ENCODE peak calls at places on chromosomes 2 and 18, in ten cellular contexts. W is body of pancreas, K is A549, X is stomach, M is breast epithelium, I is adrenal gland, U is thyroid gland, N is ovary, L is transverse colon, O is uterus. P is an unnamed sample.

GRCh38 chr2:79393806-79394484 is 118.9 kb upstream of the CTNNA2 start:
- DNase-seq in U (no peak), K (no peak), W (no peak), L (no peak), M (no peak), O (no peak), N (no peak), X (no peak), I (peak), P (no peak)

GRCh38 chr2:235390108-235390815 is 103.6 kb upstream of the AGAP1 start:
- DNase-seq in X (no peak), N (no peak), K (peak), U (peak), I (no peak), M (no peak), L (peak), O (no peak), W (no peak), P (no peak)

GRCh38 chr18:73913505-73913904 is 234.1 kb downstream of the FBXO15 start:
- DNase-seq in N (no peak), I (no peak), O (no peak), X (no peak), M (no peak), L (no peak), K (no peak), W (no peak), U (no peak), P (no peak)

GRCh38 chr2:175154670-175155082 is 13.3 kb downstream of the ATF2 start:
- DNase-seq in M (no peak), K (peak), U (no peak), N (no peak), O (no peak), X (no peak), W (no peak), I (no peak), L (no peak), P (peak)

GRCh38 chr18:37334494-37335125 is 231.0 kb downstream of the CELF4 start:
- DNase-seq in N (no peak), O (no peak), K (no peak), U (no peak), I (no peak), L (no peak), M (no peak), X (no peak), W (no peak), P (peak)

GRCh38 chr18:22378672-22379282 is 38.9 kb downstream of the CTAGE1 start:
- DNase-seq in X (peak), M (no peak), L (peak), I (peak), N (no peak), U (peak), K (peak), W (peak), O (no peak), P (peak)

GRCh38 chr18:24246143-24246542 is 107.3 kb downstream of the CABYR start:
- DNase-seq in W (no peak), U (no peak), M (no peak), I (no peak), K (no peak), N (no peak), X (no peak), L (no peak), O (no peak), P (no peak)

GRCh38 chr2:10873790-10874437 is 37.8 kb upstream of the KCNF1 start:
- DNase-seq in X (no peak), L (no peak), K (no peak), N (no peak), U (no peak), W (no peak), M (no peak), I (no peak), O (no peak), P (no peak)

GRCh38 chr2:203891474-203891873 is 23.9 kb downstream of the CTLA4 start:
- DNase-seq in I (peak), L (no peak), U (no peak), K (no peak), N (no peak), M (no peak), O (no peak), X (no peak), W (no peak), P (no peak)

GRCh38 chr2:223978451-223978850 is 21.2 kb downstream of the MRPL44 start:
- DNase-seq in U (no peak), O (no peak), I (no peak), K (no peak), M (no peak), L (no peak), N (no peak), X (no peak), W (no peak), P (no peak)

GRCh38 chr18:23703057-23703986 is 14.1 kb downstream of the LAMA3 start:
- DNase-seq in L (no peak), M (no peak), I (peak), K (peak), O (no peak), N (no peak), X (no peak), U (peak), W (peak), P (no peak)

GRCh38 chr2:134307334-134307733 is 53.5 kb downstream of the MGAT5 start:
- DNase-seq in O (no peak), U (no peak), K (no peak), I (no peak), W (no peak), N (no peak), X (no peak), L (no peak), M (no peak), P (no peak)

GRCh38 chr2:165874445-165875039 is 79.0 kb downstream of the TTC21B start:
- DNase-seq in K (peak), M (no peak), N (no peak), I (no peak), W (no peak), O (no peak), U (no peak), L (no peak), X (no peak), P (peak)

GRCh38 chr2:114022360-114023085 is 132.6 kb downstream of the ACTR3 start:
- DNase-seq in O (no peak), K (peak), L (no peak), W (no peak), X (no peak), U (no peak), N (no peak), I (no peak), M (no peak), P (peak)

GRCh38 chr2:102506743-102507142 is 33.7 kb downstream of the SLC9A4 start:
- DNase-seq in O (no peak), X (no peak), I (no peak), M (no peak), W (no peak), K (no peak), U (no peak), N (no peak), L (no peak), P (no peak)

GRCh38 chr2:238866656-238867277 is 18.9 kb downstream of the TWIST2 start:
- DNase-seq in U (no peak), N (peak), M (no peak), K (no peak), W (no peak), L (no peak), I (no peak), X (no peak), O (no peak), P (no peak)

GRCh38 chr2:19114126-19114525 is 244.3 kb downstream of the OSR1 start:
- DNase-seq in I (no peak), L (no peak), O (no peak), K (no peak), N (no peak), M (no peak), X (no peak), W (no peak), U (no peak), P (no peak)

GRCh38 chr2:4291430-4291829 is 588.1 kb downstream of the DCDC2C start:
- DNase-seq in U (no peak), K (no peak), O (no peak), L (no peak), X (no peak), N (no peak), W (no peak), I (no peak), M (no peak), P (no peak)

GRCh38 chr2:134466141-134466540 is 212.3 kb downstream of the MGAT5 start:
- DNase-seq in M (no peak), X (peak), K (peak), L (no peak), W (peak), U (no peak), O (no peak), I (peak), N (no peak), P (no peak)

GRCh38 chr2:196225213-196225612 is 53.8 kb upstream of the STK17B start:
- DNase-seq in M (no peak), I (no peak), O (no peak), L (no peak), U (no peak), K (no peak), W (no peak), N (no peak), X (no peak), P (no peak)

GRCh38 chr2:233061591-233062446 is 1.7 kb downstream of the INPP5D start:
- DNase-seq in I (no peak), O (no peak), U (peak), X (peak), L (peak), W (peak), M (peak), N (no peak), K (no peak), P (no peak)

GRCh38 chr18:74530584-74530862 is 3.8 kb upstream of the CNDP1 start:
- DNase-seq in M (no peak), K (no peak), U (no peak), N (no peak), W (no peak), X (peak), O (no peak), I (no peak), L (no peak), P (no peak)

GRCh38 chr2:23135481-23136100 is 249.4 kb upstream of the KLHL29 start:
- DNase-seq in N (no peak), U (no peak), K (no peak), I (no peak), M (no peak), X (no peak), L (no peak), O (peak), W (no peak), P (no peak)

GRCh38 chr2:235204923-235205322 is 253.1 kb downstream of the SH3BP4 start:
- DNase-seq in K (no peak), W (no peak), I (no peak), U (no peak), O (peak), N (no peak), L (no peak), M (no peak), X (no peak), P (no peak)

GRCh38 chr2:70085711-70086277 is 1.5 kb upstream of the PCBP1 start:
- DNase-seq in I (no peak), U (no peak), L (no peak), M (no peak), X (no peak), N (no peak), K (no peak), W (no peak), O (no peak), P (no peak)

GRCh38 chr2:42092084-42092996 is 44.5 kb downstream of the PKDCC start:
- DNase-seq in U (no peak), I (no peak), N (no peak), O (no peak), L (peak), W (peak), K (peak), M (no peak), X (peak), P (no peak)

GRCh38 chr18:78637442-78638402 is 341.9 kb upstream of the SALL3 start:
- DNase-seq in U (no peak), L (no peak), I (peak), O (no peak), N (no peak), M (no peak), X (no peak), K (no peak), W (no peak), P (no peak)

GRCh38 chr2:171598713-171599319 is 76.5 kb downstream of the CYBRD1 start:
- DNase-seq in N (peak), K (peak), L (peak), I (peak), O (no peak), U (peak), W (peak), M (no peak), X (peak), P (peak)

GRCh38 chr2:167537743-167538142 is 649.5 kb downstream of the XIRP2 start:
- DNase-seq in K (no peak), I (no peak), M (no peak), L (no peak), O (no peak), W (no peak), N (no peak), U (no peak), X (no peak), P (no peak)

GRCh38 chr2:20621366-20622295 is 29.3 kb downstream of the HS1BP3 start:
- DNase-seq in O (peak), K (no peak), M (peak), W (no peak), N (no peak), X (peak), L (peak), I (no peak), U (no peak), P (no peak)

GRCh38 chr18:46220116-46220515 is 115.9 kb downstream of the HAUS1 start:
- DNase-seq in U (no peak), K (no peak), I (no peak), M (no peak), X (no peak), L (no peak), N (no peak), O (no peak), W (no peak), P (peak)

GRCh38 chr18:55343396-55344073 is 244.5 kb downstream of the TCF4 start:
- DNase-seq in M (no peak), O (no peak), X (no peak), U (no peak), W (no peak), I (no peak), L (no peak), K (peak), N (no peak), P (no peak)

GRCh38 chr2:182015334-182016109 is 29.9 kb downstream of the PPP1R1C start:
- DNase-seq in I (no peak), W (no peak), L (no peak), O (no peak), M (no peak), K (no peak), X (no peak), U (no peak), N (no peak), P (no peak)

GRCh38 chr18:50203801-50204604 is 9.1 kb upstream of the MYO5B start:
- DNase-seq in I (peak), U (peak), M (no peak), O (no peak), K (peak), W (peak), L (peak), N (no peak), X (peak), P (peak)

GRCh38 chr2:216714412-216714775 is 19.0 kb upstream of the IGFBP5 start:
- DNase-seq in U (no peak), M (no peak), W (no peak), O (no peak), K (no peak), N (no peak), L (no peak), X (no peak), I (no peak), P (peak)

GRCh38 chr18:69916412-69916811 is 31.3 kb downstream of the CD226 start:
- DNase-seq in K (peak), X (no peak), N (no peak), L (no peak), O (no peak), I (no peak), W (no peak), U (no peak), M (no peak), P (no peak)

GRCh38 chr2:68971591-68972231 is 2.7 kb upstream of the GKN1 start:
- DNase-seq in X (peak), I (no peak), O (no peak), M (no peak), W (peak), U (no peak), L (no peak), N (no peak), K (peak), P (peak)

GRCh38 chr2:241656190-241656741 is 18.8 kb downstream of the ATG4B start:
- DNase-seq in U (no peak), I (no peak), X (no peak), N (no peak), L (no peak), M (no peak), W (no peak), K (no peak), O (no peak), P (no peak)
- TF ChIP-seq POLR2A in U (no peak), I (no peak), X (no peak), N (no peak), L (no peak), M (no peak), W (no peak), K (no peak), O (no peak), P (no peak)

GRCh38 chr18:76452357-76452756 is 42.7 kb downstream of the ZNF516 start:
- DNase-seq in O (no peak), M (no peak), L (no peak), X (no peak), U (no peak), W (no peak), N (no peak), K (no peak), I (no peak), P (no peak)
- TF ChIP-seq POLR2A in O (no peak), M (no peak), L (no peak), X (no peak), U (no peak), W (no peak), N (no peak), K (no peak), I (no peak), P (no peak)

DNA sequence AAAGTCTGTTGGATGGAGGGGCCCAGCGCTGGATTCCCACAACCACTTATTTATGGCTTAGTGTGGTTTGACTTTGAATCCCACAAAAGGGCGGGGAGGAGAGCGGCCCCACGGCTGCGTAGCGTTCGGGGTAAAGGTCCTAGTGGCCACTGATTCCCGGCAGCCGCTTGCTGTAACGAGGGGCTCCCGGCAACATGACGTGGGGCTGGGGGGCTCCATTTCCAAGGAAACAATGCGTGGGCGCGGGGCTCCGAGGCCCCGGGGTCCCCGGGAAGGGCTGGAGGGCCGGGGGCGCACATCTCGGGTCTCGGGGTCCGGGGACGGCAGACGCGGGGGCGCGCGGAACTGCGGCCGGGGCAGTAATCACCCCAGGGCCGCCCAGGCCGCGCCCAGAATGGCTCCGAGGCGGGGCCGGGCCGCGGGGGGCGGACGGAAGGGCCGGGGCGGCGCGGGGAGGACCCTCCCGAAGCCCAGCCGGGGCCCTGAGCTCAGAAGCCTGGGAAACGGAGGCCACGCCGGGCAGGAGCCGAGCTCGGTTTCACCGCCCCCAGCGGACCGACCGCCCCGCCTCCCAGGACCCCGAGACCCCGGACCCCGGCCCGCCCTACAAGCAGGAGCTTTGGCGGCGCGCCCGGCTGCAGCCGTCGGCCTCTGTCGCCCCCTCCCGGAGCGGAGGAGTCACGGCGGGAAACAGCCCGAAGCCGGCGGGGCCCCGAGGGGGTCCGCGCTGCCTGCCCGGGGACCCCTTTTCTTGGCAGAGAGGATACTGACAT is 11.9 kb upstream of the MLPH start:
- DNase-seq in O (peak), X (peak), W (peak), N (peak), K (peak), M (peak), I (peak), L (peak), U (peak), P (peak)
- TF ChIP-seq POLR2A in O (peak), X (no peak), W (peak), N (no peak), K (peak), M (peak), I (no peak), L (peak), U (no peak), P (peak)

GRCh38 chr2:184875911-184876310 is 277.6 kb downstream of the ZNF804A start:
- DNase-seq in O (no peak), X (no peak), I (peak), M (no peak), K (no peak), W (no peak), N (peak), U (no peak), L (no peak), P (no peak)
- TF ChIP-seq POLR2A in O (no peak), X (no peak), I (no peak), M (no peak), K (no peak), W (no peak), N (no peak), U (no peak), L (no peak), P (no peak)

DNA sequence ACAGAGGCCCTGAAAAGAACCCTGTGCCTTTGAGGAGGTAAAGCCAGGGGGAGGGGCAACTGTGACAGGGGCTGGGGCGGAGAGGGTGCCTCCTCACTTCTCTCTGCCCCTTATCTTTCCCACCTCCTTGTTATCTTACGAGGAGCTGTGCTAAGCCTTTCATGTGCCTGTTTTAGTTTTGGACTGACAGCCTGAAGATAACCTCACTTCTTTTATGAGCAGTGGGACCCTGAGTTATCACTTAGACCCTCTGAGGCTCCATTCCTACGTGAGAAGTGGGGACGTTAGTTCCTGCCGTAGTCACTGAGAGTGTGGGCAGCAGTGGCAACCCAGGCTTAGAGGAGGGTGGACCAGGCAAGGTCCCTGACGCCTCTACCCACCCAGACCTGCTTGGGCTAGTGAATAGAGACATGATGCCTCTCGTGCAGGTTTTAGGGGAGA is 39.5 kb upstream of the LBH start:
- DNase-seq in X (peak), K (no peak), L (no peak), O (no peak), U (no peak), W (no peak), N (no peak), I (no peak), M (no peak), P (no peak)
- TF ChIP-seq POLR2A in X (no peak), K (no peak), L (no peak), O (no peak), U (no peak), W (no peak), N (no peak), I (no peak), M (no peak), P (no peak)

DNA sequence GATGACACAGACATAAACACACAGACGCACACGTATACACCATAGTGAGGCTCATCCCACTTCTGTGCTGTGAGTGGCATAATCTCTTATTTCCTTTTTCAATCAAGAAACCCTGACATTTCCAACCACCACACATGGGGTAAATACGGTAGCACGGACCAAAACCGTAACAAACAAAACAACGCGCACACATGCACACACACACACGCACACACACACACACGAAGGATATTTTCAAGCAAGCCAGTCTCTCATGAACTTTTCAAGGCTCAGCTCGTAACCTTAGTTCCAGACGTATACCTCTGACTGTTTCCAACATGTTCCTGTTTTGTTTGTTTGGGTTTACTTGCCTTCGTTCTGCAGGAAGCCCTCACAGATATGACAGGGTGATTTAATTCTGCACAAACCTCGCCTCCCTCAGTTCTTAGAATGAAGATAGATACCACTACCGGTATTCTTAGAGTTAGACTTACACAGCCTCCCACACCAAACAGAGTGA is 119.8 kb downstream of the BCL2 start:
- DNase-seq in L (no peak), M (no peak), X (no peak), U (no peak), K (no peak), I (no peak), W (no peak), N (no peak), O (no peak), P (no peak)
- TF ChIP-seq POLR2A in L (no peak), M (no peak), X (no peak), U (no peak), K (no peak), I (no peak), W (no peak), N (no peak), O (no peak), P (no peak)

GRCh38 chr2:65823511-65823910 is 391.1 kb upstream of the SPRED2 start:
- DNase-seq in O (no peak), N (no peak), L (no peak), U (no peak), K (no peak), W (no peak), M (no peak), X (no peak), I (no peak), P (no peak)

GRCh38 chr2:65819963-65820362 is 387.6 kb upstream of the SPRED2 start:
- DNase-seq in O (no peak), I (no peak), W (no peak), K (no peak), N (no peak), L (no peak), M (no peak), U (no peak), X (no peak), P (no peak)

GRCh38 chr2:65820454-65820853 is 388.1 kb upstream of the SPRED2 start:
- DNase-seq in I (no peak), K (no peak), N (no peak), X (no peak), O (no peak), W (no peak), L (no peak), M (no peak), U (no peak), P (no peak)

GRCh38 chr2:65813772-65814171 is 381.4 kb upstream of the SPRED2 start:
- DNase-seq in M (no peak), I (no peak), U (no peak), X (no peak), L (no peak), K (no peak), N (no peak), W (no peak), O (no peak), P (no peak)

GRCh38 chr2:65818873-65819451 is 386.6 kb upstream of the SPRED2 start:
- DNase-seq in X (no peak), M (no peak), W (no peak), N (no peak), U (no peak), L (no peak), I (no peak), O (no peak), K (no peak), P (no peak)
- TF ChIP-seq POLR2A in X (no peak), M (no peak), W (no peak), N (no peak), U (no peak), L (no peak), I (no peak), O (no peak), K (no peak), P (no peak)

P was measured in H54.